ENCODE peak calls at places on chromosomes 4 and X, in nine cellular contexts. U is G401; T is psoas muscle; K is stimulated activated CD4-positive, alpha-beta T cell treated with anti-CD3 and anti-CD28 coated beads, TNF-alpha, amount 100 ng/mL, for 1 hour; Y is NCI-H2081; L is astrocyte of the hippocampus; F is thyroid gland; N is heart left ventricle; B is caudate nucleus. C is an unnamed sample.
A peak's percentile ranks its signal among the peaks of the same experiment; 100 is the strongest.

GRCh38 chr4:70158576-70158975 is 4.5 kb downstream of the PRR27 start:
- DNase-seq in U (no peak), Y (no peak), F (peak; percentile 42), K (no peak), L (no peak), N (no peak), B (no peak), T (no peak), C (no peak)

GRCh38 chr4:82201805-82202636 is 171.8 kb downstream of the HNRNPD start:
- DNase-seq in Y (peak; percentile 52), B (no peak), U (peak; percentile 27), T (no peak), N (peak; percentile 10), L (peak; percentile 61), F (peak; percentile 2), K (no peak), C (peak; percentile 80)

GRCh38 chr4:20251796-20252655 is at the start of gene SLIT2:
- DNase-seq in K (no peak), N (peak; percentile 80), L (peak; percentile 84), B (peak; percentile 74), F (peak; percentile 82), T (peak; percentile 90), U (peak; percentile 7), Y (peak; percentile 88), C (peak; percentile 92)

GRCh38 chr4:159368320-159368719 is 265.4 kb downstream of the RAPGEF2 start:
- DNase-seq in Y (no peak), L (no peak), B (no peak), K (no peak), N (no peak), U (no peak), T (no peak), F (no peak), C (no peak)

GRCh38 chr4:41509411-41510008 is 28.4 kb upstream of the LIMCH1 start:
- DNase-seq in N (peak; percentile 44), Y (no peak), L (peak; percentile 72), T (no peak), U (peak; percentile 64), K (no peak), B (peak; percentile 33), F (peak; percentile 75), C (peak; percentile 45)

GRCh38 chr4:168618577-168619265 is 121.9 kb downstream of the PALLD start:
- DNase-seq in F (no peak), K (no peak), N (peak; percentile 36), B (no peak), Y (no peak), L (peak; percentile 92), U (no peak), T (no peak), C (no peak)

GRCh38 chr4:26140150-26140898 is 180.5 kb upstream of the RBPJ start:
- DNase-seq in L (peak; percentile 77), K (no peak), T (no peak), N (no peak), Y (no peak), B (no peak), U (no peak), F (no peak), C (no peak)

GRCh38 chr4:128068927-128069326 is 7.8 kb downstream of the LARP1B start:
- DNase-seq in K (no peak), T (no peak), L (peak; percentile 22), F (no peak), N (no peak), U (peak; percentile 18), B (no peak), Y (no peak), C (peak; percentile 58)

GRCh38 chr4:139666735-139667266 is 1.2 kb downstream of the MGST2 start:
- DNase-seq in B (no peak), N (peak; percentile 48), U (peak; percentile 79), K (no peak), T (peak; percentile 67), Y (peak; percentile 22), F (peak; percentile 56), L (peak; percentile 62), C (peak; percentile 40)

GRCh38 chr4:161317000-161317399 is 846.8 kb downstream of the FSTL5 start:
- DNase-seq in U (no peak), K (no peak), Y (no peak), B (no peak), N (no peak), F (no peak), L (no peak), T (no peak), C (no peak)

GRCh38 chr4:90495211-90495610 is 368.0 kb downstream of the CCSER1 start:
- DNase-seq in B (no peak), N (no peak), K (no peak), L (no peak), U (peak; percentile 18), F (no peak), Y (no peak), T (no peak), C (no peak)

GRCh38 chr4:185384061-185384460 is 11.7 kb downstream of the LRP2BP start:
- DNase-seq in N (no peak), L (no peak), B (no peak), U (no peak), Y (no peak), K (no peak), F (no peak), T (no peak), C (no peak)

GRCh38 chr4:188143731-188144130 is 4.5 kb downstream of the TRIML1 start:
- DNase-seq in T (no peak), F (no peak), Y (no peak), K (no peak), B (no peak), L (no peak), U (no peak), N (no peak), C (no peak)

GRCh38 chr4:8351931-8352367 is 82.4 kb downstream of the HTRA3 start:
- DNase-seq in B (no peak), K (no peak), U (no peak), F (peak; percentile 88), N (no peak), Y (no peak), T (peak; percentile 67), L (peak; percentile 79), C (no peak)

GRCh38 chrX:111829345-111829744 is 46.6 kb upstream of the TRPC5OS start:
- DNase-seq in T (no peak), B (no peak), F (no peak), Y (no peak), K (no peak), U (no peak), N (no peak), L (no peak), C (no peak)